ENCODE peak calls at places on chromosomes 6 and 20, in nine cellular contexts. S is HepG2, I is Panc1, Q is SK-N-SH, H is HL-60, J is spleen, Y is K562, U is endothelial cell of umbilical vein, B is prostate gland. C is an unnamed sample.

GRCh38 chr6:84150680-84151079 is 76.8 kb downstream of the CEP162 start:
- DNase-seq in I (no peak), B (no peak), J (no peak), Q (no peak), H (no peak), U (no peak), S (no peak), Y (no peak), C (no peak)

GRCh38 chr20:64176548-64177419 is 12.5 kb downstream of the MYT1 start:
- DNase-seq in I (no peak), J (no peak), H (no peak), U (no peak), Q (no peak), S (no peak), Y (no peak), B (no peak), C (no peak)

GRCh38 chr6:56529594-56530191 is 113.0 kb downstream of the DST start:
- DNase-seq in I (no peak), J (no peak), H (no peak), S (no peak), Y (no peak), U (no peak), Q (no peak), B (no peak), C (no peak)

GRCh38 chr6:82571431-82571830 is 207.8 kb downstream of the TPBG start:
- DNase-seq in I (no peak), S (no peak), Y (no peak), Q (no peak), B (no peak), J (no peak), U (no peak), H (no peak), C (no peak)

GRCh38 chr6:3458706-3459421 is 2.0 kb upstream of the SLC22A23 start:
- DNase-seq in B (no peak), Q (no peak), U (no peak), J (no peak), Y (no peak), H (no peak), S (no peak), I (no peak), C (no peak)

GRCh38 chr20:24027229-24027628 is 38.6 kb upstream of the GGTLC1 start:
- DNase-seq in I (no peak), Y (no peak), J (peak), U (peak), Q (no peak), H (peak), B (peak), S (no peak), C (peak)

GRCh38 chr6:52394251-52394666 is 25.9 kb upstream of the EFHC1 start:
- DNase-seq in I (no peak), J (no peak), S (no peak), B (no peak), U (no peak), Q (no peak), H (no peak), Y (no peak), C (no peak)

GRCh38 chr6:36418558-36418957 is 24.1 kb downstream of the PXT1 start:
- DNase-seq in I (no peak), J (no peak), Y (no peak), B (no peak), H (no peak), U (no peak), S (no peak), Q (no peak), C (no peak)

GRCh38 chr6:143110996-143111395 is 50.3 kb downstream of the AIG1 start:
- DNase-seq in B (no peak), Y (no peak), U (no peak), H (no peak), J (no peak), S (no peak), I (no peak), Q (no peak), C (no peak)

GRCh38 chr20:21767739-21768223 is 62.3 kb downstream of the PAX1 start:
- DNase-seq in H (peak), S (peak), I (no peak), Y (peak), J (no peak), Q (peak), B (no peak), U (no peak), C (no peak)

GRCh38 chr6:147933201-147933600 is 409.4 kb upstream of the SASH1 start:
- DNase-seq in S (no peak), B (no peak), Q (no peak), H (no peak), I (no peak), J (no peak), Y (no peak), U (no peak), C (no peak)

GRCh38 chr20:49323622-49324238 is 45.9 kb upstream of the ZNFX1 start:
- DNase-seq in U (peak), S (peak), Y (peak), H (peak), J (no peak), Q (peak), B (peak), I (no peak), C (no peak)

GRCh38 chr20:49790077-49790798 is 22.4 kb upstream of the SLC9A8 start:
- DNase-seq in U (peak), Q (no peak), H (peak), S (peak), J (no peak), I (no peak), Y (peak), B (no peak), C (no peak)

GRCh38 chr6:4370066-4370465 is 234.7 kb upstream of the ECI2 start:
- DNase-seq in Y (no peak), J (no peak), B (no peak), Q (no peak), I (no peak), U (peak), H (no peak), S (no peak), C (no peak)

GRCh38 chr6:149696904-149697303 is 21.0 kb downstream of the LATS1 start:
- DNase-seq in J (no peak), I (no peak), B (no peak), U (no peak), Y (no peak), S (no peak), H (no peak), Q (no peak), C (no peak)

GRCh38 chr20:64119301-64119680 is 11.9 kb upstream of the NPBWR2 start:
- DNase-seq in U (no peak), Y (no peak), S (no peak), J (no peak), I (no peak), Q (peak), H (no peak), B (no peak), C (no peak)

GRCh38 chr6:135251964-135252429 is 70.9 kb downstream of the MYB start:
- DNase-seq in U (no peak), B (no peak), I (no peak), H (no peak), Q (no peak), S (peak), J (no peak), Y (no peak), C (no peak)
- H3K27ac ChIP-seq in U (no peak), B (no peak), I (no peak), H (no peak), Q (no peak), S (peak), J (no peak), Y (no peak), C (no peak)

GRCh38 chr20:62362991-62363919 is 3.9 kb downstream of the LAMA5 start:
- DNase-seq in H (no peak), U (no peak), Q (peak), I (no peak), J (no peak), S (no peak), Y (no peak), B (peak), C (peak)

GRCh38 chr20:62362590-62362940 is 4.5 kb downstream of the LAMA5 start:
- DNase-seq in I (no peak), Y (no peak), U (no peak), S (no peak), B (no peak), H (no peak), Q (no peak), J (no peak), C (no peak)

GRCh38 chr20:62365814-62366369 is 1.2 kb downstream of the LAMA5 start:
- DNase-seq in U (no peak), Q (no peak), B (peak), H (no peak), I (no peak), Y (peak), J (no peak), S (no peak), C (peak)

GRCh38 chr20:62364911-62365736 is 2.0 kb downstream of the LAMA5 start:
- DNase-seq in U (no peak), B (no peak), J (no peak), Y (no peak), S (no peak), I (no peak), H (no peak), Q (no peak), C (peak)

DNA sequence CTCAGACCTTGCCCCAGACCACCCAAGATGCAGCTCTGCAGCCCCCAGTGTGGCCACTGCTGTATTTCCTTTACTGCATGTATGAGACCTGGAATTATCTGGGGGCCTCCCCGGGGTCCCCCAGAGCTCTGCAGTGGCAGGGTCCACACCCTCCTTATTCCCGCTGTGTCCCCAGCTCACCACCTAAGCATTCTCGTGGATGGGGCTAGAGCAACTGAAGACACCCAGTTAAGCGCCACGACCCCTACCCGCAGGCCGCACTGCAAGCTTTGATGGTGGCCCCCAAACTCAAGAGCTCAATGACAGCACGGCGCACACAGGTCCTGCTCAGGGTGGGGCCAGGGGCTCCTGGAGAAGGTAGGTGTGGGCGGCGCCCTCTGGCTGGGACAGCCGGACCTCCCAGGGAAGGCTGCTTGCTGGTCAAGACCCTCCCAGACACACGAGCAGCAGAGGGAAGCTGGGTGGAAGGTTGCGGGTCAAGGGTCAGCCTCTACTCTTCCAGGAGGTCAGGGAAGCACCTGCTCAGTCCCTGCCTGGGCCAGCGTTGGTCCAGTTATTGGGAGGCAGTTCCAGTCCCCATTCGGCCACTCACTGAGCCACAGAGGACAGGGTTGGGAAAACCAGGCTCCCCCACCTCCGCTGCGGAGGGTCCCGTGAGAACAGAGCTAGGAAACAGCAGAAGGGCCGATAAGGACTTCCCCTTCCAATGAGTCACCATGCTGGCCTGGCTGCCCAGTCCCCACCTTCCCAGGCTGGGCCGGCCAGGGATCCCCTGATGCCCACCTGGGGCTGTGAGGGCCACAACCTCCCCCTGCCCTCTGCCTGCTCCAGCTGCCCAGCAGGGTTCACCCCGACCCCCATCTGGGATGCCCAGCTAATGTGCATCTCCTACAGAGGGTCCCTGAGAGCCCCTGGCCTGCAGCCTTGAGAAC is 2.9 kb downstream of the LAMA5 start:
- DNase-seq in Y (peak), B (peak), H (no peak), Q (no peak), J (no peak), U (peak), S (no peak), I (no peak), C (peak)
- TF ChIP-seq CTCF in Y (peak), B (no peak), H (no peak), Q (no peak), J (no peak), U (no peak), S (peak), I (no peak), C (no peak)

GRCh38 chr20:60512436-60512835 is 554.2 kb downstream of the CDH26 start:
- DNase-seq in S (peak), J (no peak), Q (no peak), B (no peak), H (no peak), U (no peak), I (no peak), Y (no peak), C (no peak)
- TF ChIP-seq POLR2AphosphoS5 in S (no peak), J (no peak), Q (no peak), B (no peak), H (no peak), U (no peak), I (no peak), Y (no peak), C (no peak)

GRCh38 chr6:10383312-10384063 is 31.4 kb downstream of the TFAP2A start:
- DNase-seq in I (no peak), Q (peak), U (no peak), Y (peak), J (no peak), S (no peak), B (peak), H (no peak), C (no peak)
- H3K27ac ChIP-seq in I (peak), Q (no peak), U (no peak), Y (no peak), J (no peak), S (no peak), B (no peak), H (no peak), C (no peak)

DNA sequence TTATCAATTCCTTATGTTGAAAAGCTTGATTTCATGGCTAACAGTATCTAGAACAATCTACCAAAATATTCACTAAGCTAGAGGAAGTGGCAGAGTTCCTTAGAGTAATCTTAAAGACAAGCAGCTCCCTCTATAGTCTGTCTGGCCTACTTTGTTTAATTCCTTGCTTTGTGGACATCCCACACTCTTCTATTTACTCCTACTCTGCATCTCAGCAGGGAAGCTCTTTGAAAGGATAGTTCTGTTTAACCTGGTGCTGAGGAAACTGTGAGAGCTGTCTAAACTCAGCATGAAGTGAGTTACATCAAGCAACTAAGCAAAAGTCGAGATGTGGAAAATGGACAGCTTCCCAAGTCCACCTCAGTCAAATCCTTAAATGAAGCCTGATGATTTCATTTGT is 4.3 kb downstream of the REV3L start:
- DNase-seq in B (no peak), S (peak), U (peak), Q (no peak), Y (peak), J (no peak), I (peak), H (peak), C (no peak)
- TF ChIP-seq CTCF in B (peak), S (peak), U (peak), Q (peak), Y (peak), J (peak), I (peak), H (peak), C (no peak)

GRCh38 chr6:125375841-125376240 is 74.1 kb upstream of the HDDC2 start:
- DNase-seq in I (no peak), Q (no peak), J (no peak), B (no peak), S (no peak), H (no peak), Y (no peak), U (no peak), C (no peak)
- TF ChIP-seq POLR2AphosphoS5 in I (no peak), Q (no peak), J (no peak), B (no peak), S (no peak), H (no peak), Y (no peak), U (no peak), C (no peak)

DNA sequence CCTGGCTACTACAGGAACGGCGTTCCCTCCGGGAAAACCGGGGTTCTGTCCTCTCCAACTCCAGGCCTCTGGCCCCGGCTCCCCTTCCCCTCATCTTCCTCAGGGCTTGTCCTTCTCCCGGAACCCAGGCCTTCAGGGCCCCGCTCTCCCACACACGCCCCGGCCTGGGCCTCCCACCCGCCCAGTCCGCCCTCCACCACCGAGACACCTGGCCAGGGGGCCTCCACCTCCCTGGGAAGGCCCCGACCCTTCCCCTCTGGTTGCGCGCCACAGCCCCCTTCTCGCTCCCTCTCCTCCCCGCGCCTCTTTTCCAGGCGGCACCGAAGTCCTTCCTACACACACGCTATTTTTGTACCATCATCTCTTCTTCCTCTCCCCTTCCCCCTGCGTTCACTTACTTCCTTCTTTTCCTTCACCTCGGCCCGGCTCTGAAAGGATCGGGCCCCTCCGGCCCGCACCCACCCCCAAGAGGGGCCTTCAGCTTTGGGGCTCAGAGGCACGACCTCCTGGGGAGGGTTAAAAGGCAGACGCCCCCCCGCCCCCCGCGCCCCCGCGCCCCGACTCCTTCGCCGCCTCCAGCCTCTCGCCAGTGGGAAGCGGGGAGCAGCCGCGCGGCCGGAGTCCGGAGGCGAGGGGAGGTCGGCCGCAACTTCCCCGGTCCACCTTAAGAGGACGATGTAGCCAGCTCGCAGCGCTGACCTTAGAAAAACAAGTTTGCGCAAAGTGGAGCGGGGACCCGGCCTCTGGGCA is 1.3 kb upstream of the SIRPA start:
- DNase-seq in J (no peak), H (peak), Y (no peak), I (no peak), B (no peak), S (peak), Q (no peak), U (no peak), C (peak)
- H3K27ac ChIP-seq in J (peak), H (peak), Y (no peak), I (no peak), B (peak), S (no peak), Q (no peak), U (peak), C (peak)

GRCh38 chr20:3492669-3493068 is 21.9 kb downstream of the ATRN start:
- DNase-seq in B (no peak), Y (no peak), J (no peak), S (no peak), H (no peak), U (no peak), I (no peak), Q (no peak), C (no peak)

DNA sequence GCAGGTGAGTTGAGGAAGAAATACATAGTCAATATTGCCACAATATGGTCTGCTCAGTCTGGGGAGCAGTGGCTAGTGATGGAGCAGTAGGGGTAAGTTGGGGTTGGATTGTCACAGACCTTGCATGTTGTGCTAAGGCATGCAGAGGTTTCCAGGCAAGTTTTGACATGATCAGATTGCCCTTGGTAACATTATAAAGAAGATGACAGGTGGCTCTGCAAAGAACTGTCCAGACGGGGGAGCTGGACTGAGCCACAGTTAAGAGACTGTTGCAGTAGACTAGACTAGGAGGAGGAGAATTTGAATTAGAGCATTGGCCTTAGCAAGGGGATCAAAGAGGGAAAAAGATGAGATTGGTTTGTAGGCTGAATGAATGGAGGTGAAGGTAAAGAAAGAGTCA is 23.4 kb downstream of the ATRN start:
- DNase-seq in J (no peak), B (no peak), S (no peak), I (no peak), Y (no peak), U (no peak), H (no peak), Q (no peak), C (no peak)
- TF ChIP-seq CTCF in J (no peak), B (no peak), S (peak), I (peak), Y (no peak), U (no peak), H (no peak), Q (no peak), C (no peak)

GRCh38 chr6:44049163-44049988 is 77.9 kb downstream of the MRPL14 start:
- DNase-seq in B (peak), J (peak), I (no peak), S (no peak), Q (no peak), H (no peak), U (no peak), Y (no peak), C (peak)
- TF ChIP-seq POLR2AphosphoS5 in B (peak), J (no peak), I (no peak), S (no peak), Q (peak), H (no peak), U (no peak), Y (no peak), C (peak)

DNA sequence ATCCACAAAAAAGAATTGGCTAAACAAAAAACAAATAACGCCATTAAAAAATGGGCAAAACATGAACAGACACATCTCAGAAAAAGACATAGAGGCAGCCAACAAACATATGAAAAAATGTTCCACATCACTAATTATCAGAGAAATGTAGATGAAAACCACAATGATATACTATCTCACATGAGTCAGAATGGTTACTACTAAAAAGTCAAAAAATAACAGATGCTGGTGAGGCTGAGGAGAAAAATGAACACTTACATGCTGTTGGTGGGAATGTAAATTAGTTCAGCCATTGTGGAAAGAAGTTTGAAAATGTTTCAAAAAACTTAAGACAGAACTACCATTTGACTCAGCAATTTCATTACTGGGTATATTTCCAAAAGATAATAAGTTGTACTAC is 430.1 kb upstream of the JAG1 start:
- DNase-seq in S (no peak), Q (no peak), Y (no peak), B (no peak), I (no peak), U (no peak), J (no peak), H (no peak), C (no peak)
- H3K27ac ChIP-seq in S (no peak), Q (no peak), Y (no peak), B (no peak), I (no peak), U (no peak), J (no peak), H (no peak), C (no peak)

C was measured in sigmoid colon.